ENCODE peak calls at places on chromosomes 16 and 17, in five cellular contexts. L is RPMI7951, J is occipital lobe, P is EL, B is cardiac septum. E is an unnamed sample.

GRCh38 chr17:57142925-57143324 is 57.9 kb downstream of the AKAP1 start:
- DNase-seq in P (peak; percentile 22), B (no peak), J (no peak), L (peak; percentile 23), E (no peak)

GRCh38 chr17:35242805-35243458 is at the start of gene SLFN5:
- DNase-seq in J (peak; percentile 81), P (peak; percentile 92), L (peak; percentile 87), B (peak; percentile 97), E (no peak)

GRCh38 chr17:14359251-14359939 is 58.5 kb downstream of the HS3ST3B1 start:
- DNase-seq in B (peak; percentile 55), J (no peak), L (no peak), P (no peak), E (no peak)

GRCh38 chr16:4624827-4625616 is 396 bp downstream of the MGRN1 start:
- DNase-seq in J (peak; percentile 47), P (peak; percentile 64), L (peak; percentile 62), B (peak; percentile 87), E (no peak)

GRCh38 chr17:14341866-14342265 is 41.0 kb downstream of the HS3ST3B1 start:
- DNase-seq in B (no peak), P (no peak), J (no peak), L (no peak), E (no peak)

GRCh38 chr16:1941924-1942809 is 832 bp downstream of the MSRB1 start:
- DNase-seq in J (no peak), L (no peak), P (no peak), B (peak; percentile 91), E (no peak)

GRCh38 chr16:53546988-53547391 is 44.0 kb upstream of the AKTIP start:
- DNase-seq in B (no peak), L (no peak), P (no peak), J (no peak), E (no peak)

GRCh38 chr17:40224707-40225092 is 5.6 kb downstream of the WIPF2 start:
- DNase-seq in B (no peak), P (no peak), J (no peak), L (peak; percentile 66), E (no peak)

GRCh38 chr16:11949527-11949926 is 7.7 kb upstream of the NPIPB2 start:
- DNase-seq in P (peak; percentile 52), B (no peak), L (peak; percentile 60), J (peak; percentile 6), E (peak; percentile 14)

GRCh38 chr16:48446534-48446920 is 61.3 kb upstream of the SIAH1 start:
- DNase-seq in L (no peak), J (no peak), B (no peak), P (no peak), E (no peak)

E was measured in glomerular endothelial cell.